ENCODE peak calls at places on chromosome 3, in five cellular contexts. One of them, this sample, is unnamed.

GRCh38 chr3:4895848-4896247 is 83.4 kb upstream of the BHLHE40 start:
- DNase-seq in mucosa of gallbladder: no peak
- DNase-seq in NCI-H1092: no peak
- DNase-seq in cardiac fibroblast: peak
- DNase-seq in activated T-cell treated with anti-CD3 and anti-CD28 coated beads, Interleukin-2, amount 50 U/mL, for 1 hour: no peak
- DNase-seq in this sample: no peak

GRCh38 chr3:33919721-33920120 is 121.3 kb downstream of the PDCD6IP start:
- DNase-seq in activated T-cell treated with anti-CD3 and anti-CD28 coated beads, Interleukin-2, amount 50 U/mL, for 1 hour: no peak
- DNase-seq in mucosa of gallbladder: no peak
- DNase-seq in cardiac fibroblast: no peak
- DNase-seq in NCI-H1092: no peak
- DNase-seq in this sample: no peak

GRCh38 chr3:164416491-164417222 is 661.6 kb downstream of the SI start:
- DNase-seq in mucosa of gallbladder: no peak
- DNase-seq in NCI-H1092: no peak
- DNase-seq in activated T-cell treated with anti-CD3 and anti-CD28 coated beads, Interleukin-2, amount 50 U/mL, for 1 hour: no peak
- DNase-seq in cardiac fibroblast: peak
- DNase-seq in this sample: no peak

GRCh38 chr3:46183330-46183729 is 24.8 kb downstream of the CCR1 start:
- DNase-seq in activated T-cell treated with anti-CD3 and anti-CD28 coated beads, Interleukin-2, amount 50 U/mL, for 1 hour: no peak
- DNase-seq in NCI-H1092: no peak
- DNase-seq in mucosa of gallbladder: no peak
- DNase-seq in cardiac fibroblast: no peak
- DNase-seq in this sample: no peak

GRCh38 chr3:194521514-194522260 is 34.9 kb upstream of the ATP13A3 start:
- DNase-seq in NCI-H1092: no peak
- DNase-seq in mucosa of gallbladder: no peak
- DNase-seq in cardiac fibroblast: peak
- DNase-seq in activated T-cell treated with anti-CD3 and anti-CD28 coated beads, Interleukin-2, amount 50 U/mL, for 1 hour: no peak
- DNase-seq in this sample: no peak

GRCh38 chr3:169260296-169260695 is 403.2 kb downstream of the MECOM start:
- DNase-seq in cardiac fibroblast: peak
- DNase-seq in mucosa of gallbladder: no peak
- DNase-seq in activated T-cell treated with anti-CD3 and anti-CD28 coated beads, Interleukin-2, amount 50 U/mL, for 1 hour: no peak
- DNase-seq in NCI-H1092: peak
- DNase-seq in this sample: no peak

GRCh38 chr3:127796045-127796720 is 26.1 kb downstream of the MGLL start:
- DNase-seq in NCI-H1092: peak
- DNase-seq in cardiac fibroblast: no peak
- DNase-seq in activated T-cell treated with anti-CD3 and anti-CD28 coated beads, Interleukin-2, amount 50 U/mL, for 1 hour: no peak
- DNase-seq in mucosa of gallbladder: no peak
- DNase-seq in this sample: no peak

GRCh38 chr3:35776346-35776745 is 137.0 kb downstream of the ARPP21 start:
- DNase-seq in mucosa of gallbladder: no peak
- DNase-seq in cardiac fibroblast: no peak
- DNase-seq in NCI-H1092: no peak
- DNase-seq in activated T-cell treated with anti-CD3 and anti-CD28 coated beads, Interleukin-2, amount 50 U/mL, for 1 hour: no peak
- DNase-seq in this sample: no peak

GRCh38 chr3:194225988-194226663 is 90.2 kb downstream of the HES1 start:
- DNase-seq in NCI-H1092: no peak
- DNase-seq in mucosa of gallbladder: no peak
- DNase-seq in cardiac fibroblast: no peak
- DNase-seq in activated T-cell treated with anti-CD3 and anti-CD28 coated beads, Interleukin-2, amount 50 U/mL, for 1 hour: no peak
- DNase-seq in this sample: peak

GRCh38 chr3:177603137-177603603 is 405.9 kb upstream of the TBL1XR1 start:
- DNase-seq in activated T-cell treated with anti-CD3 and anti-CD28 coated beads, Interleukin-2, amount 50 U/mL, for 1 hour: no peak
- DNase-seq in cardiac fibroblast: peak
- DNase-seq in NCI-H1092: no peak
- DNase-seq in mucosa of gallbladder: no peak
- DNase-seq in this sample: no peak

GRCh38 chr3:54909236-54909635 is 18.6 kb downstream of the LRTM1 start:
- DNase-seq in mucosa of gallbladder: no peak
- DNase-seq in NCI-H1092: no peak
- DNase-seq in activated T-cell treated with anti-CD3 and anti-CD28 coated beads, Interleukin-2, amount 50 U/mL, for 1 hour: no peak
- DNase-seq in cardiac fibroblast: no peak
- DNase-seq in this sample: no peak

GRCh38 chr3:15331606-15332404 is 581 bp downstream of the SH3BP5 start:
- DNase-seq in activated T-cell treated with anti-CD3 and anti-CD28 coated beads, Interleukin-2, amount 50 U/mL, for 1 hour: peak
- DNase-seq in cardiac fibroblast: no peak
- DNase-seq in mucosa of gallbladder: peak
- DNase-seq in NCI-H1092: no peak
- DNase-seq in this sample: peak

GRCh38 chr3:149703474-149703873 is 45.6 kb upstream of the WWTR1 start:
- DNase-seq in activated T-cell treated with anti-CD3 and anti-CD28 coated beads, Interleukin-2, amount 50 U/mL, for 1 hour: no peak
- DNase-seq in mucosa of gallbladder: no peak
- DNase-seq in NCI-H1092: no peak
- DNase-seq in cardiac fibroblast: peak
- DNase-seq in this sample: no peak

GRCh38 chr3:32500880-32501784 is 1.5 kb downstream of the CMTM6 start:
- DNase-seq in cardiac fibroblast: peak
- DNase-seq in mucosa of gallbladder: no peak
- DNase-seq in NCI-H1092: no peak
- DNase-seq in activated T-cell treated with anti-CD3 and anti-CD28 coated beads, Interleukin-2, amount 50 U/mL, for 1 hour: no peak
- DNase-seq in this sample: no peak

GRCh38 chr3:161560006-161560637 is 63.5 kb downstream of the OTOL1 start:
- DNase-seq in cardiac fibroblast: peak
- DNase-seq in NCI-H1092: peak
- DNase-seq in mucosa of gallbladder: peak
- DNase-seq in activated T-cell treated with anti-CD3 and anti-CD28 coated beads, Interleukin-2, amount 50 U/mL, for 1 hour: no peak
- DNase-seq in this sample: no peak

This sample was measured in activated CD8-positive, alpha-beta memory T cell treated with anti-CD3 and anti-CD28 coated beads for 24 hours.